ENCODE peak calls at places on chromosome 15, in four cellular contexts. C, X, Q and J are unnamed samples.

GRCh38 chr15:76898102-76898501 is 7.0 kb downstream of the SCAPER start:
- DNase-seq in X (no peak), C (no peak), Q (peak), J (no peak)

GRCh38 chr15:48472756-48473155 is 141.5 kb downstream of the DUT start:
- DNase-seq in X (no peak), Q (peak), C (no peak), J (no peak)

GRCh38 chr15:25674948-25675347 is 188.2 kb downstream of the ATP10A start:
- DNase-seq in C (no peak), X (no peak), Q (no peak), J (no peak)

GRCh38 chr15:82858932-82859331 is 49.5 kb downstream of the WHAMM start:
- DNase-seq in X (no peak), C (no peak), Q (no peak), J (no peak)

GRCh38 chr15:69475769-69476358 is 23.2 kb downstream of the RPLP1 start:
- DNase-seq in Q (peak), C (peak), X (peak), J (peak)

GRCh38 chr15:58463815-58464697 is 32.3 kb downstream of the LIPC start:
- DNase-seq in C (no peak), X (no peak), Q (peak), J (no peak)

GRCh38 chr15:87120555-87120954 is 1040.9 kb downstream of the AGBL1 start:
- DNase-seq in C (no peak), X (no peak), Q (no peak), J (no peak)

GRCh38 chr15:87369269-87369668 is 887.3 kb downstream of the NTRK3 start:
- DNase-seq in C (no peak), Q (peak), X (no peak), J (peak)

GRCh38 chr15:39455502-39455991 is 125.3 kb upstream of the THBS1 start:
- DNase-seq in X (no peak), C (no peak), Q (peak), J (no peak)

GRCh38 chr15:77630064-77630463 is 2.6 kb downstream of the LINGO1 start:
- DNase-seq in X (no peak), Q (no peak), C (no peak), J (no peak)

GRCh38 chr15:75738647-75739325 is 26.1 kb upstream of the CSPG4 start:
- DNase-seq in X (peak), Q (peak), C (peak), J (peak)

GRCh38 chr15:68289057-68289456 is 11.5 kb downstream of the FEM1B start:
- DNase-seq in X (no peak), C (no peak), Q (no peak), J (no peak)

DNA sequence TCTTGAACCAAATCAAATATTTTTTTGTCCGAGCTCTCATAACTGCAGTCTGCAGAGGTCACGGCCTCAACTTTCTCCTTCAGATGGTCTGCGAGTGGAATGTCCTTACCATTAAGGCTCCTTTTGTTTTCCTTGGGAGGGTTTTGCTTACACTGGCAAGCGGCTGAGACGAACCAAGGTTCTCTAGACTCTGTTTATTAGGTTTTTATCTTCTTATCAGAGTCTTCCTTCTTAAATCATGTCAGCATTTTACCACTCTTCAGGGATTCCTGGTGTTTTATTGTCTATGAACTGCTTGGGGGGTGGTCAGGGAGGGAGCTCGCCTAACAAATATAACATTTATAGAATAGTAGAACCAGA is 773.7 kb upstream of the NR2F2 start:
- DNase-seq in Q (no peak), C (no peak), X (no peak), J (peak)
- H3K18ac ChIP-seq in Q (peak), C (no peak), X (no peak), J (peak)

GRCh38 chr15:90201944-90202375 is 830 bp downstream of the SEMA4B start:
- DNase-seq in Q (no peak), C (no peak), X (peak), J (peak)

GRCh38 chr15:90200534-90201139 is 493 bp upstream of the SEMA4B start:
- DNase-seq in X (no peak), Q (no peak), C (no peak), J (no peak)

GRCh38 chr15:90202929-90203328 is 1.8 kb downstream of the SEMA4B start:
- DNase-seq in C (no peak), X (no peak), Q (no peak), J (no peak)

GRCh38 chr15:90203473-90203872 is 2.3 kb downstream of the SEMA4B start:
- DNase-seq in C (no peak), Q (no peak), X (no peak), J (no peak)

GRCh38 chr15:90201150-90201943 is at the start of gene SEMA4B:
- DNase-seq in C (peak), Q (peak), X (peak), J (peak)
- H4K5ac ChIP-seq in C (no peak), Q (peak), X (peak), J (no peak)

GRCh38 chr15:42024303-42024702 is 3.5 kb upstream of the PLA2G4E start:
- DNase-seq in C (no peak), X (no peak), Q (no peak), J (no peak)
- H3K18ac ChIP-seq in C (no peak), X (no peak), Q (no peak), J (no peak)

DNA sequence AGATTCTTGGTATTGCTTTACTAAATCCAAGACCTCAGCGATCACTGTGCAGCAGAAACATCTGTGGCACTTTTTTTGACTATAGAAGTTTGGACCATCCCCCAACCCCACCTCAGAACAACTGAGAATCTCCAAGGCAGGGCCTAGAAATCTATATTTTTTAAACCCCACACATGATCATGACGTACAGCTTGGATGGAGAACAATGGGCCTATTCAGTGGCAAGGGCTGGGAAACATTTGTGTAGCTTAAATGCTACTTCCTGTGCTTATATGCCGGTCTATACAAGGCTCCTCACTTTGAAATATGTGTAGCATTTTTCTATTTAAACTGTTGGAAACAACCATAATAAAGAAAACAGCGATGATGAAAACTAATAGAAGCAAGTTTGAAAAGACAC is 55.1 kb upstream of the SPRED1 start:
- DNase-seq in Q (peak), X (no peak), C (no peak), J (no peak)
- H4K5ac ChIP-seq in Q (no peak), X (no peak), C (no peak), J (no peak)

GRCh38 chr15:101613130-101614000 is 38.8 kb downstream of the TM2D3 start:
- DNase-seq in Q (peak), X (no peak), C (no peak), J (no peak)

GRCh38 chr15:101611580-101612299 is 40.4 kb downstream of the TM2D3 start:
- DNase-seq in C (no peak), X (no peak), Q (no peak), J (no peak)

GRCh38 chr15:101611007-101611406 is 41.2 kb downstream of the TM2D3 start:
- DNase-seq in C (no peak), Q (no peak), X (no peak), J (no peak)

GRCh38 chr15:101614001-101614585 is 38.1 kb downstream of the TM2D3 start:
- DNase-seq in C (no peak), Q (no peak), X (no peak), J (no peak)

DNA sequence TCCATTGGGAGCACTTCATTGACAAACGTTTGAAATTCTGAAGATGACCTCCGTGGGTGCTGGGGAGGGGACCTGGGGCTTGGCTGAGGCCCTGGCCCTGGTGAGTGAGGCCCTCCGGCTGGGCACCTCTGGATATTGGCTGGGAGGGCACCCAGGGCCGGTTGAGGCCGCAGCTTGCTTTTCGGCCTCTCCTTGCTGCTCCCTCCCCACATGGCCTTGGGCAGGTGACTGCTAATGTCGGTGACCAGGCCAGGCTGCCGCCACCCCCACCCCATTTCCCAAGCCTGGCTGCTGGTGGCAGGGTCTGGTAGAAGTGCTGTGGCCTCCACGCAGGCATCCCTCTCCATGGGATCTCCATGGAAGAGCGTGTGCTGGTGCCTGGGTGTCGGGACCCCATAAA is 39.5 kb downstream of the TM2D3 start:
- DNase-seq in X (no peak), Q (no peak), C (no peak), J (no peak)
- H3K18ac ChIP-seq in X (no peak), Q (no peak), C (no peak), J (no peak)

DNA sequence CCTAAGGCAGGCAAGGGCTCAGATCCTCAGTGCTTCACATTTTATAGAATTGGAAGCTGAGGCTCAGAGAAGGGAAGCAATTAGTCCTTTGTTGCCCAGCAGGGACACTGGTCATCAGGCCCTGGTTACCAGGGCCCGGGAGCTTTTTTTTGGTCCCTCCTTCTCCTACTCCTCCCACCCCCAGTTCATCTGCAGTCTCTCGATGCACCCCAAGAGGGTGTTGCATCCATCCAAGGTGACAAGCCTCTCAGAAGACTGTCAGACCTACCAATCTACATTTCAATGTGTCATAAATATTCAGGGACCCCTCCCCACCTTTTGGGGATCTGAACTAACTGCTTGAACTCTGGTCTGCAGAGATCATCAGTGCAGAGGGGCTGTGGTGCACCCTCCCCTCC is 31.9 kb downstream of the RNU5B-1 start:
- DNase-seq in C (no peak), X (no peak), Q (no peak), J (peak)
- H4K5ac ChIP-seq in C (no peak), X (no peak), Q (no peak), J (no peak)

DNA sequence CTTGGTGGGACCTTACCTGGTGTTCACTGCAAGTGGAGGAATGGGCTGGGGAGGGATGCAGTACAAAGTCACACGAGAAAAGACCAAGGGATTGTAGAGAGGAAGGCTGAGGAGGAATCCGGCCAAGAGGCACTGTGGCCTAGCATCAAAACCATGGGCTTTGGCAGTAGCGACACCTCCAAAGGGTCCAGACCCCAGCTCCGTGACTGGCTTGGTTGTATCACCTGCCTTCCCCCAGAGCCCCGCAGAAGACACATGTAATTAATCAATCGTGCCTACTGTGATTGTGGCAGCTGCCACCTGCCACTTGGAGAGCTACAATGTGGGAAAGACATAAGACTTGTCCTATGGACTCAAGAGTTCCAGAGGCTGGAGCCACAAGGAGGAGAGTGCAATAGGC is 54.7 kb downstream of the ST8SIA2 start:
- DNase-seq in Q (no peak), C (no peak), X (no peak), J (no peak)
- H3K18ac ChIP-seq in Q (no peak), C (no peak), X (no peak), J (no peak)

GRCh38 chr15:37581866-37582532 is 352.4 kb upstream of the TMCO5A start:
- DNase-seq in Q (no peak), C (peak), X (no peak), J (no peak)

GRCh38 chr15:37576952-37577351 is 357.5 kb upstream of the TMCO5A start:
- DNase-seq in Q (no peak), X (no peak), C (no peak), J (no peak)

GRCh38 chr15:37585966-37586656 is 348.3 kb upstream of the TMCO5A start:
- DNase-seq in X (no peak), Q (peak), C (no peak), J (no peak)

GRCh38 chr15:37586976-37587375 is 347.5 kb upstream of the TMCO5A start:
- DNase-seq in X (no peak), Q (peak), C (no peak), J (no peak)

GRCh38 chr15:37582852-37583251 is 351.6 kb upstream of the TMCO5A start:
- DNase-seq in C (no peak), Q (no peak), X (no peak), J (no peak)
- H4K5ac ChIP-seq in C (no peak), Q (no peak), X (no peak), J (no peak)

GRCh38 chr15:101727186-101727585 is 2.9 kb upstream of the TARS3 start:
- DNase-seq in C (no peak), Q (no peak), X (no peak), J (no peak)
- H3K18ac ChIP-seq in C (no peak), Q (no peak), X (no peak), J (no peak)